ENCODE peak calls at places on chromosomes 7 and 10, in six cellular contexts. X is progenitor cell of endocrine pancreas, O is body of pancreas, V is psoas muscle, L is A549, Q is AG10803. C is an unnamed sample.

GRCh38 chr7:95921543-95921942 is 149.2 kb downstream of the DYNC1I1 start:
- DNase-seq in X (no peak), O (no peak), V (no peak), L (no peak), Q (peak), C (no peak)

GRCh38 chr10:84159076-84159475 is 14.5 kb upstream of the GPR15LG start:
- DNase-seq in X (no peak), O (no peak), V (no peak), L (no peak), Q (no peak), C (no peak)

GRCh38 chr10:490891-491571 is 198.4 kb downstream of the DIP2C start:
- DNase-seq in X (no peak), O (no peak), V (peak), L (no peak), Q (peak), C (peak)

GRCh38 chr10:24349379-24350110 is 140.6 kb downstream of the KIAA1217 start:
- DNase-seq in X (no peak), O (no peak), V (no peak), L (no peak), Q (peak), C (no peak)

GRCh38 chr10:70695241-70696030 is 23.1 kb downstream of the ADAMTS14 start:
- DNase-seq in X (no peak), O (no peak), V (no peak), L (no peak), Q (peak), C (no peak)

GRCh38 chr7:27160546-27161213 is 4.2 kb upstream of the HOXA7 start:
- DNase-seq in X (peak), O (peak), V (peak), L (peak), Q (peak), C (peak)

GRCh38 chr7:140810830-140811556 is 113.7 kb downstream of the BRAF start:
- DNase-seq in X (peak), O (peak), V (no peak), L (peak), Q (peak), C (peak)

GRCh38 chr7:157484411-157485081 is 147.7 kb downstream of the DNAJB6 start:
- DNase-seq in X (no peak), O (no peak), V (no peak), L (no peak), Q (no peak), C (no peak)

GRCh38 chr7:8190121-8190895 is 71.7 kb downstream of the ICA1 start:
- DNase-seq in X (no peak), O (peak), V (no peak), L (peak), Q (peak), C (peak)

GRCh38 chr7:5222861-5223411 is 32.9 kb downstream of the WIPI2 start:
- DNase-seq in X (peak), O (no peak), V (no peak), L (no peak), Q (no peak), C (no peak)

GRCh38 chr7:83366629-83367028 is 203.9 kb upstream of the PCLO start:
- DNase-seq in X (no peak), O (no peak), V (no peak), L (peak), Q (no peak), C (no peak)

GRCh38 chr7:26863504-26864308 is 684 bp downstream of the SKAP2 start:
- DNase-seq in X (no peak), O (no peak), V (no peak), L (peak), Q (peak), C (no peak)

GRCh38 chr10:30391266-30391665 is 42.2 kb upstream of the MTPAP start:
- DNase-seq in X (no peak), O (no peak), V (no peak), L (no peak), Q (no peak), C (no peak)

GRCh38 chr7:4220011-4220410 is 462.1 kb upstream of the FOXK1 start:
- DNase-seq in X (no peak), O (no peak), V (no peak), L (no peak), Q (no peak), C (no peak)

GRCh38 chr7:22013711-22014110 is 68.0 kb upstream of the CDCA7L start:
- DNase-seq in X (no peak), O (no peak), V (no peak), L (no peak), Q (no peak), C (no peak)

GRCh38 chr7:124152859-124153692 is 120.2 kb upstream of the TMEM229A start:
- DNase-seq in X (no peak), O (no peak), V (no peak), L (peak), Q (peak), C (no peak)

GRCh38 chr10:103500481-103500880 is 7.0 kb downstream of the NEURL1 start:
- DNase-seq in X (no peak), O (no peak), V (no peak), L (no peak), Q (no peak), C (no peak)

GRCh38 chr7:73395538-73396503 is 37.8 kb upstream of the FZD9 start:
- DNase-seq in X (no peak), O (no peak), V (peak), L (no peak), Q (no peak), C (no peak)

GRCh38 chr10:58177362-58177947 is 90.2 kb downstream of the IPMK start:
- DNase-seq in X (no peak), O (no peak), V (no peak), L (peak), Q (peak), C (no peak)

GRCh38 chr7:159118623-159119022 is 26.0 kb downstream of the VIPR2 start:
- DNase-seq in X (no peak), O (no peak), V (no peak), L (no peak), Q (no peak), C (no peak)

GRCh38 chr10:133358162-133358919 is 522 bp upstream of the FUOM start:
- DNase-seq in X (no peak), O (peak), V (peak), L (no peak), Q (peak), C (no peak)

GRCh38 chr10:103800789-103801540 is 54.4 kb downstream of the SH3PXD2A start:
- DNase-seq in X (no peak), O (no peak), V (no peak), L (peak), Q (no peak), C (peak)

GRCh38 chr7:129771928-129772479 is 160.5 kb downstream of the NRF1 start:
- DNase-seq in X (no peak), O (no peak), V (no peak), L (no peak), Q (no peak), C (no peak)

GRCh38 chr7:119572132-119572531 is 700.8 kb upstream of the KCND2 start:
- DNase-seq in X (no peak), O (no peak), V (no peak), L (no peak), Q (no peak), C (peak)

GRCh38 chr10:11823122-11823988 is at the start of gene PROSER2:
- DNase-seq in X (peak), O (peak), V (peak), L (peak), Q (peak), C (no peak)

GRCh38 chr7:95318501-95318900 is 5.8 kb downstream of the PON1 start:
- DNase-seq in X (no peak), O (no peak), V (no peak), L (no peak), Q (no peak), C (no peak)

GRCh38 chr10:90969947-90970673 is 49.2 kb upstream of the ANKRD1 start:
- DNase-seq in X (no peak), O (no peak), V (no peak), L (peak), Q (peak), C (no peak)

GRCh38 chr10:70271996-70272924 is 11.5 kb downstream of the NPFFR1 start:
- DNase-seq in X (no peak), O (no peak), V (no peak), L (no peak), Q (no peak), C (no peak)

GRCh38 chr10:451021-451471 is 238.4 kb downstream of the DIP2C start:
- DNase-seq in X (no peak), O (no peak), V (no peak), L (no peak), Q (no peak), C (no peak)

GRCh38 chr10:74282853-74283205 is 131.8 kb downstream of the ADK start:
- DNase-seq in X (no peak), O (no peak), V (no peak), L (peak), Q (no peak), C (no peak)

GRCh38 chr7:79287976-79288375 is 165.5 kb downstream of the MAGI2 start:
- DNase-seq in X (no peak), O (no peak), V (no peak), L (no peak), Q (peak), C (no peak)

GRCh38 chr7:135238112-135238744 is 4.6 kb downstream of the STRA8 start:
- DNase-seq in X (no peak), O (no peak), V (no peak), L (peak), Q (no peak), C (no peak)

GRCh38 chr10:51366044-51366443 is 291.8 kb downstream of the PRKG1 start:
- DNase-seq in X (no peak), O (no peak), V (no peak), L (no peak), Q (no peak), C (no peak)

GRCh38 chr10:51367120-51367519 is 292.8 kb downstream of the PRKG1 start:
- DNase-seq in X (no peak), O (no peak), V (no peak), L (no peak), Q (no peak), C (no peak)

GRCh38 chr10:51371725-51372124 is 297.4 kb downstream of the PRKG1 start:
- DNase-seq in X (no peak), O (no peak), V (no peak), L (no peak), Q (no peak), C (no peak)

GRCh38 chr10:51369903-51370302 is 295.6 kb downstream of the PRKG1 start:
- DNase-seq in X (no peak), O (no peak), V (no peak), L (no peak), Q (peak), C (no peak)

DNA sequence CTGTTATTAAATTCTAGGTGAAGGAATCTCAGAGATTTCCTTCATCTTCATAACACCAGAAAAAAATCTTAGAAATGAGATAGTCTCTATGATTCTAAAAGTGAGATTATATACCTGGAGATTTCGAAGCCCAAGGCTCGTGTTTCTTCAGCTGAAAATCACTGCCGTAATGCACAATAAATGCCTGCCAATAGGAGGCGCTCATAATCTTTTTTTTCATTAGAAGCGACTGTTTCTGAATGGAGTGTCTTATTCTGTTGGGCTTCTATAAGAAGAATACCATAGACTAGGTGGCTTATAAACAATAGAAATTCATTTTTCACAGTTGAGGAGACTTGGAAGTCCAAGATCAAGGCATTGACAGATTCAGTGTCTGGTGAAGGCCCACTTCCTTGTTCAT is 294.7 kb downstream of the PRKG1 start:
- DNase-seq in X (no peak), O (peak), V (no peak), L (no peak), Q (no peak), C (no peak)
- TF ChIP-seq CTCF in X (peak), O (peak), V (no peak), L (no peak), Q (no peak), C (no peak)

GRCh38 chr10:98534046-98534445 is 87.3 kb upstream of the HPS1 start:
- DNase-seq in X (no peak), O (no peak), V (no peak), L (no peak), Q (peak), C (no peak)

GRCh38 chr10:98539578-98539977 is 92.8 kb upstream of the HPS1 start:
- DNase-seq in X (no peak), O (no peak), V (no peak), L (no peak), Q (no peak), C (no peak)

GRCh38 chr10:98536551-98536950 is 89.8 kb upstream of the HPS1 start:
- DNase-seq in X (no peak), O (no peak), V (no peak), L (peak), Q (peak), C (no peak)
- TF ChIP-seq CTCF in X (no peak), O (no peak), V (no peak), L (no peak), Q (peak), C (no peak)

DNA sequence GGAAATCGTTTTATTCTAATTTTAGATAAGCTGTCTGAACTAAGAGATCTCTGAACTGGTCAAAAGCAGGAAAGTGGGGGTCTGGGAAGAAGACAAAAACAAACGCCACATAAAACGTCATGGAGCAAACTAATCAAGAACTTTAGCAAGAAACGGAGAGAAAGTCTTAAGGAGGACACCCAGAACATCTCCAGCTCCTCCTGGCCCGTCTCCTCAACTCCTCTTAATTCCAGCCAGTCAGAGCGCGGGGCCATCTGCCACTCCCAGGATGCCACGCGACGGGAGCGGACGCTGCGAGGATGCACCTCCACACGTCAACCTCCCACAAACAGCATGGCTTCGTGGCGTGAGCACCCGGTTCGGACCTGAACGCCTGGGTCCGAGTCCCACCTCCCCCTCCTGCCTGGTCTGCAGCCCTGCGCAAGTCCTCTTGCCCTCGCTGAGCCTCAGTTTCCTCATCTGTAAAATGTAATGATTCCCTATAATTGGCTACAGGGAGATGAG is 598 bp downstream of the MMS19 start:
- DNase-seq in X (peak), O (peak), V (peak), L (peak), Q (peak), C (peak)
- TF ChIP-seq CTCF in X (no peak), O (no peak), V (no peak), L (no peak), Q (no peak), C (no peak)

GRCh38 chr7:132773527-132773956 is 197.3 kb upstream of the PLXNA4 start:
- DNase-seq in X (no peak), O (no peak), V (no peak), L (no peak), Q (peak), C (no peak)

GRCh38 chr7:132777419-132777818 is 201.1 kb upstream of the PLXNA4 start:
- DNase-seq in X (no peak), O (no peak), V (no peak), L (no peak), Q (no peak), C (no peak)

GRCh38 chr7:132778761-132779160 is 202.5 kb upstream of the PLXNA4 start:
- DNase-seq in X (no peak), O (no peak), V (no peak), L (no peak), Q (no peak), C (no peak)

GRCh38 chr7:132777956-132778355 is 201.7 kb upstream of the PLXNA4 start:
- DNase-seq in X (no peak), O (no peak), V (no peak), L (no peak), Q (no peak), C (no peak)

DNA sequence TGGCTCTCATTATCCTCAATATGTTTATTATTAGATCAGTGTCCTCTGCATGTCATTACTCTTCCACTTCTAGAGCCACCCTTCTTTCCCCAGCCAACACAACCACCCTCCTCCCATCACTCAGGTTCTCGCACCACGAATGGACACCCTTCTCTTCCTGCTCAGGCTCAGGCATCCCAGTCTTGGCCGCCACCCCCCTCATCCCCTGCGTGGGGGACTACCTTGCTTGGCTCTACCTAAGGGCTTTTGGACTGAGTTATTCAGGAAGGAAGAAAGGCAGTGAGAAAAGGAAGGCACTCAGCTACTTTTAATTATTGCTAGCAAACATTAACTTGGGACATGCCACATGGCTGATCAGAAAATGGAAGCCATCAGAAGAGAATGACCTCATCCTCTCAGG is 199.8 kb upstream of the PLXNA4 start:
- DNase-seq in X (no peak), O (no peak), V (no peak), L (no peak), Q (no peak), C (no peak)
- TF ChIP-seq CTCF in X (no peak), O (no peak), V (no peak), L (no peak), Q (no peak), C (no peak)

GRCh38 chr7:100573691-100574361 is at the start of gene SAP25:
- DNase-seq in X (no peak), O (no peak), V (no peak), L (no peak), Q (no peak), C (no peak)
- TF ChIP-seq CTCF in X (no peak), O (no peak), V (no peak), L (peak), Q (no peak), C (no peak)